ENCODE peak calls at places on chromosome 5, in ten cellular contexts. L, Z, W, I, J, G, X, T, R and Q are unnamed samples.

GRCh38 chr5:127088226-127088625 is 14.9 kb upstream of the C5orf63 start:
- DNase-seq in L (no peak), Z (no peak), W (no peak), I (peak), J (no peak), G (no peak), X (peak), T (peak), R (no peak), Q (no peak)

GRCh38 chr5:376951-377325 is 55.4 kb downstream of the AHRR start:
- DNase-seq in L (no peak), Z (no peak), W (peak), I (no peak), J (no peak), G (no peak), X (peak), T (no peak), R (no peak), Q (no peak)

GRCh38 chr5:134508521-134509195 is 16.8 kb upstream of the JADE2 start:
- DNase-seq in L (no peak), Z (no peak), W (no peak), I (no peak), J (no peak), G (no peak), X (no peak), T (no peak), R (no peak), Q (no peak)

GRCh38 chr5:107894361-107894760 is 223.6 kb upstream of the EFNA5 start:
- DNase-seq in L (no peak), Z (no peak), W (no peak), I (no peak), J (no peak), G (no peak), X (no peak), T (peak), R (no peak), Q (no peak)

GRCh38 chr5:88145205-88145602 is 123.4 kb downstream of the TMEM161B start:
- DNase-seq in L (no peak), Z (no peak), W (no peak), I (no peak), J (no peak), G (no peak), X (no peak), T (no peak), R (no peak), Q (no peak)

GRCh38 chr5:59810041-59810440 is 83.5 kb downstream of the PDE4D start:
- DNase-seq in L (peak), Z (peak), W (peak), I (peak), J (peak), G (peak), X (peak), T (peak), R (peak), Q (peak)

GRCh38 chr5:174311531-174312269 is 266.2 kb downstream of the NSG2 start:
- DNase-seq in L (peak), Z (peak), W (peak), I (peak), J (peak), G (peak), X (peak), T (peak), R (peak), Q (no peak)

GRCh38 chr5:78001198-78001597 is 225.1 kb upstream of the TBCA start:
- DNase-seq in L (no peak), Z (no peak), W (no peak), I (no peak), J (no peak), G (no peak), X (no peak), T (no peak), R (no peak), Q (no peak)

GRCh38 chr5:114361724-114362196 is at the start of gene KCNN2:
- DNase-seq in L (no peak), Z (peak), W (peak), I (peak), J (peak), G (peak), X (peak), T (peak), R (peak), Q (peak)

GRCh38 chr5:63439537-63439936 is 522.7 kb downstream of the HTR1A start:
- DNase-seq in L (no peak), Z (no peak), W (no peak), I (no peak), J (no peak), G (no peak), X (no peak), T (no peak), R (no peak), Q (no peak)

GRCh38 chr5:133344266-133344665 is 268.1 kb downstream of the FSTL4 start:
- DNase-seq in L (no peak), Z (no peak), W (no peak), I (no peak), J (no peak), G (no peak), X (no peak), T (no peak), R (no peak), Q (no peak)

GRCh38 chr5:172852490-172853354 is 18.7 kb downstream of the ERGIC1 start:
- DNase-seq in L (no peak), Z (no peak), W (no peak), I (peak), J (peak), G (no peak), X (peak), T (peak), R (peak), Q (no peak)

GRCh38 chr5:56588636-56589485 is 226.5 kb upstream of the MAP3K1 start:
- DNase-seq in L (peak), Z (peak), W (peak), I (peak), J (peak), G (peak), X (peak), T (no peak), R (no peak), Q (peak)

GRCh38 chr5:97838214-97838613 is 655.2 kb upstream of the RIOK2 start:
- DNase-seq in L (no peak), Z (no peak), W (no peak), I (no peak), J (no peak), G (no peak), X (no peak), T (peak), R (no peak), Q (peak)

GRCh38 chr5:68216737-68217231 is 1.2 kb downstream of the PIK3R1 start:
- DNase-seq in L (no peak), Z (no peak), W (no peak), I (no peak), J (no peak), G (no peak), X (no peak), T (peak), R (no peak), Q (no peak)

GRCh38 chr5:50547303-50547702 is 106.2 kb upstream of the EMB start:
- DNase-seq in L (no peak), Z (no peak), W (no peak), I (no peak), J (no peak), G (no peak), X (no peak), T (no peak), R (no peak), Q (no peak)

GRCh38 chr5:60487885-60488425 is 212.0 kb downstream of the DEPDC1B start:
- DNase-seq in L (no peak), Z (no peak), W (no peak), I (no peak), J (no peak), G (no peak), X (no peak), T (no peak), R (peak), Q (no peak)

GRCh38 chr5:56463944-56464571 is 230.9 kb upstream of the ANKRD55 start:
- DNase-seq in L (no peak), Z (no peak), W (no peak), I (no peak), J (no peak), G (no peak), X (no peak), T (no peak), R (no peak), Q (no peak)

GRCh38 chr5:1850324-1851154 is 32.2 kb downstream of the IRX4 start:
- DNase-seq in L (no peak), Z (no peak), W (no peak), I (no peak), J (peak), G (no peak), X (no peak), T (no peak), R (no peak), Q (no peak)

GRCh38 chr5:125326114-125326513 is 579.7 kb upstream of the ZNF608 start:
- DNase-seq in L (no peak), Z (no peak), W (no peak), I (peak), J (no peak), G (peak), X (peak), T (peak), R (peak), Q (no peak)

GRCh38 chr5:64635056-64635686 is 55.1 kb upstream of the SHISAL2B start:
- DNase-seq in L (no peak), Z (no peak), W (no peak), I (no peak), J (no peak), G (no peak), X (no peak), T (peak), R (no peak), Q (peak)

GRCh38 chr5:102481044-102481715 is 17.6 kb downstream of the SLCO6A1 start:
- DNase-seq in L (no peak), Z (no peak), W (no peak), I (no peak), J (no peak), G (no peak), X (no peak), T (peak), R (no peak), Q (no peak)

GRCh38 chr5:175790796-175791195 is 80.6 kb upstream of the CPLX2 start:
- DNase-seq in L (no peak), Z (no peak), W (no peak), I (no peak), J (no peak), G (no peak), X (no peak), T (no peak), R (no peak), Q (no peak)

GRCh38 chr5:31614147-31615030 is 24.5 kb upstream of the PDZD2 start:
- DNase-seq in L (no peak), Z (no peak), W (no peak), I (no peak), J (no peak), G (no peak), X (no peak), T (peak), R (no peak), Q (no peak)

GRCh38 chr5:138372653-138373052 is 20.2 kb downstream of the KDM3B start:
- DNase-seq in L (no peak), Z (no peak), W (no peak), I (no peak), J (no peak), G (no peak), X (no peak), T (no peak), R (no peak), Q (no peak)

GRCh38 chr5:56406221-56406620 is 173.1 kb upstream of the ANKRD55 start:
- DNase-seq in L (no peak), Z (no peak), W (no peak), I (no peak), J (no peak), G (no peak), X (no peak), T (peak), R (no peak), Q (no peak)

GRCh38 chr5:148776780-148777179 is 49.6 kb upstream of the ADRB2 start:
- DNase-seq in L (no peak), Z (no peak), W (no peak), I (no peak), J (no peak), G (no peak), X (peak), T (peak), R (no peak), Q (no peak)

GRCh38 chr5:147568710-147569109 is 58.8 kb upstream of the DPYSL3 start:
- DNase-seq in L (no peak), Z (no peak), W (no peak), I (no peak), J (no peak), G (no peak), X (no peak), T (no peak), R (no peak), Q (no peak)

GRCh38 chr5:81749186-81749561 is 1.7 kb downstream of the SSBP2 start:
- DNase-seq in L (no peak), Z (no peak), W (no peak), I (no peak), J (no peak), G (no peak), X (no peak), T (no peak), R (no peak), Q (no peak)

GRCh38 chr5:157612581-157612980 is 37.0 kb upstream of the ADAM19 start:
- DNase-seq in L (no peak), Z (no peak), W (no peak), I (no peak), J (no peak), G (no peak), X (no peak), T (no peak), R (no peak), Q (no peak)

GRCh38 chr5:40277161-40277906 is 402.4 kb upstream of the PTGER4 start:
- DNase-seq in L (no peak), Z (no peak), W (no peak), I (no peak), J (no peak), G (no peak), X (no peak), T (no peak), R (no peak), Q (peak)

GRCh38 chr5:179278119-179278518 is 67.1 kb downstream of the ADAMTS2 start:
- DNase-seq in L (no peak), Z (no peak), W (no peak), I (no peak), J (no peak), G (no peak), X (no peak), T (no peak), R (no peak), Q (no peak)

GRCh38 chr5:97735209-97735608 is 552.2 kb upstream of the RIOK2 start:
- DNase-seq in L (no peak), Z (no peak), W (no peak), I (no peak), J (no peak), G (no peak), X (no peak), T (peak), R (no peak), Q (no peak)

GRCh38 chr5:969421-969839 is 39.2 kb upstream of the NKD2 start:
- DNase-seq in L (no peak), Z (peak), W (peak), I (no peak), J (peak), G (no peak), X (no peak), T (peak), R (no peak), Q (no peak)

GRCh38 chr5:171898379-171898778 is 108.1 kb downstream of the FBXW11 start:
- DNase-seq in L (no peak), Z (no peak), W (no peak), I (no peak), J (no peak), G (no peak), X (no peak), T (no peak), R (no peak), Q (no peak)

GRCh38 chr5:165026971-165027370 is 1521.6 kb downstream of the MAT2B start:
- DNase-seq in L (no peak), Z (no peak), W (no peak), I (no peak), J (no peak), G (no peak), X (no peak), T (no peak), R (no peak), Q (no peak)

GRCh38 chr5:10741661-10742060 is 19.4 kb downstream of the DAP start:
- DNase-seq in L (no peak), Z (no peak), W (no peak), I (no peak), J (no peak), G (no peak), X (no peak), T (no peak), R (no peak), Q (no peak)
- TF ChIP-seq CTCF in L (no peak), Z (no peak), W (no peak), I (no peak), J (no peak), G (no peak), X (no peak), T (no peak), R (peak), Q (peak)

DNA sequence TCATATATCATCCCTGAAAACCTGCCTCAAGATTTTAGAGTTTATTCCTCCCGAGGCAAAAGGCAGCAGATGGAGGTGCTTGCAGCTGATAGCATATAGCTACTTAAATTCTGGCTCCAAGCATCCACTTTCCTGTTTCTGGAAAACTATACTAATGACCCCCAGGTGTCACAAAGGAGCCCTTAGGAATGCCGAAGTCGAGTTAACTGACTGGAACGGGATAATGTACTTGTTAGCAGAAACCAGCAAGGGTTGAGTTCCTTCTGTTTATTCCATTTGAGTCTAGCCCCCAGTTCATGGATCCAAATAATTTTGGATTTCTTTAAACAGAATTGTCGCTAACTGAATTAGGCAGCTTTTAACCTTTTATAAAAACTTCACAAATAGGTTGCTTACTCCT is 44.5 kb downstream of the PTTG1 start:
- DNase-seq in L (no peak), Z (no peak), W (no peak), I (no peak), J (no peak), G (no peak), X (no peak), T (no peak), R (no peak), Q (no peak)
- H3K4me3 ChIP-seq in L (no peak), Z (no peak), W (no peak), I (no peak), J (no peak), G (no peak), X (no peak), T (no peak), R (no peak), Q (no peak)

GRCh38 chr5:169408166-169408565 is 107.2 kb upstream of the SLIT3 start:
- DNase-seq in L (no peak), Z (no peak), W (no peak), I (no peak), J (no peak), G (no peak), X (no peak), T (no peak), R (no peak), Q (no peak)

GRCh38 chr5:169408735-169409134 is 107.8 kb upstream of the SLIT3 start:
- DNase-seq in L (no peak), Z (no peak), W (no peak), I (no peak), J (no peak), G (no peak), X (no peak), T (peak), R (no peak), Q (no peak)

GRCh38 chr5:169398515-169398914 is 97.6 kb upstream of the SLIT3 start:
- DNase-seq in L (no peak), Z (no peak), W (no peak), I (no peak), J (no peak), G (no peak), X (no peak), T (no peak), R (no peak), Q (no peak)

DNA sequence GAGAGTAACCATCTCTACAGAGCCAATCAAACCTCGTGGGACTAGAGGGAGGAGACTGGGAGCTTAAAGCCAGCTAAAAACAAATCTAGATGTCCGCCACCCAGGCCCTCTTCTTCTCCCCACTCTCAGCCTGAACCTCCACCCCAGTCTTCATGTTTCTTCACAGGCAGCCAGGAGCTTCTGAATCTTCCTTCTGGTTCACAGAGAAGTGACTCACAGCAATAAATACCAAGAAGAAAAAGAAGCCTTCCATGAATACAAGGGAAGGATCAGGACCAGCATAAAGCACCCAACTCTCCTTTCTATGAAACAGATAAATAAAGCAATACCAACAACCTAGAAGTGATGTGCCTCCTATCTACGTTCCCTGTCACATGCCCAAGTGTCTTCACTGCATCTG is 103.3 kb upstream of the SLIT3 start:
- DNase-seq in L (no peak), Z (no peak), W (no peak), I (no peak), J (no peak), G (no peak), X (no peak), T (no peak), R (no peak), Q (no peak)
- TF ChIP-seq CTCF in L (no peak), Z (no peak), W (no peak), I (no peak), J (no peak), G (no peak), X (no peak), T (no peak), R (no peak), Q (no peak)

GRCh38 chr5:149833116-149833827 is 103.2 kb downstream of the PPARGC1B start:
- DNase-seq in L (no peak), Z (no peak), W (no peak), I (no peak), J (no peak), G (no peak), X (no peak), T (no peak), R (no peak), Q (no peak)

GRCh38 chr5:149830579-149830978 is 100.5 kb downstream of the PPARGC1B start:
- DNase-seq in L (no peak), Z (no peak), W (no peak), I (no peak), J (no peak), G (no peak), X (no peak), T (no peak), R (no peak), Q (no peak)

GRCh38 chr5:149832636-149833035 is 102.5 kb downstream of the PPARGC1B start:
- DNase-seq in L (no peak), Z (no peak), W (no peak), I (no peak), J (no peak), G (no peak), X (no peak), T (no peak), R (no peak), Q (no peak)

GRCh38 chr5:149829954-149830353 is 99.8 kb downstream of the PPARGC1B start:
- DNase-seq in L (no peak), Z (no peak), W (no peak), I (no peak), J (no peak), G (no peak), X (no peak), T (no peak), R (no peak), Q (no peak)

DNA sequence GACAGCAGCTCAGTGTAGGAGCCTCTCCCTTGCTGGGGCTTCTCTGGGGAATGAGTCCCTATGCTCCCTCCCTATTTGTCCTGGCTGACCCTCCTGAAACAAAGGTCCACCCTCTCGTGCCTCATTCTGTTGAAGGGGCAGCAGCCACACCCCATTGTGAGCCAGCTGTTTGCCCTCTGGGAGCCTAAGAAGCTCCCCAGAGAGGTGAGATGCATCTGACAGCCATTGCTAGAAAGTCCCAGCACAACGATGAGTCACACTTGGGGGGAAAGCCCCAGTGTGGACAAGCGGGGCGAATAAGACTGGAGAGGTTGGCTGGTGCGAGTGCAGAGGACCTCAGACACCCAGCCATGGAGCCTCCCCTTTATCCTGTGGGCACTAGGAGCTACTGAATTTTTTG is 101.4 kb downstream of the PPARGC1B start:
- DNase-seq in L (no peak), Z (no peak), W (no peak), I (no peak), J (no peak), G (no peak), X (no peak), T (peak), R (no peak), Q (no peak)
- H3K4me3 ChIP-seq in L (no peak), Z (no peak), W (no peak), I (no peak), J (no peak), G (no peak), X (no peak), T (no peak), R (no peak), Q (no peak)